ENCODE peak calls at places on chromosome 4, in ten cellular contexts. One of them, this sample, is unnamed.

GRCh38 chr4:102427599-102427998 is 73.6 kb upstream of the NFKB1 start:
- DNase-seq in cardiac fibroblast: no peak
- DNase-seq in epithelial cell of esophagus: no peak
- DNase-seq in globus pallidus: no peak
- DNase-seq in T47D: no peak
- DNase-seq in ecto neural progenitor cell: no peak
- DNase-seq in astrocyte of the spinal cord: no peak
- DNase-seq in fibroblast of the conjunctiva: no peak
- DNase-seq in esophagus squamous epithelium: no peak
- DNase-seq in AML-193: no peak
- DNase-seq in this sample: no peak

GRCh38 chr4:147732516-147733193 is 767 bp downstream of the ARHGAP10 start:
- DNase-seq in cardiac fibroblast: peak; percentile 42
- DNase-seq in epithelial cell of esophagus: peak; percentile 34
- DNase-seq in globus pallidus: no peak
- DNase-seq in T47D: peak; percentile 46
- DNase-seq in ecto neural progenitor cell: peak; percentile 72
- DNase-seq in astrocyte of the spinal cord: peak; percentile 47
- DNase-seq in fibroblast of the conjunctiva: no peak
- DNase-seq in esophagus squamous epithelium: no peak
- DNase-seq in AML-193: no peak
- DNase-seq in this sample: peak; percentile 45

GRCh38 chr4:173415885-173416658 is 17.2 kb upstream of the SCRG1 start:
- DNase-seq in cardiac fibroblast: peak; percentile 30
- DNase-seq in epithelial cell of esophagus: no peak
- DNase-seq in globus pallidus: peak; percentile 45
- DNase-seq in T47D: peak; percentile 45
- DNase-seq in ecto neural progenitor cell: no peak
- DNase-seq in astrocyte of the spinal cord: no peak
- DNase-seq in fibroblast of the conjunctiva: no peak
- DNase-seq in esophagus squamous epithelium: peak; percentile 5
- DNase-seq in AML-193: peak; percentile 96
- DNase-seq in this sample: peak; percentile 28

GRCh38 chr4:100797356-100797755 is 279.5 kb upstream of the EMCN start:
- DNase-seq in cardiac fibroblast: no peak
- DNase-seq in epithelial cell of esophagus: no peak
- DNase-seq in globus pallidus: no peak
- DNase-seq in T47D: no peak
- DNase-seq in ecto neural progenitor cell: no peak
- DNase-seq in astrocyte of the spinal cord: no peak
- DNase-seq in fibroblast of the conjunctiva: no peak
- DNase-seq in esophagus squamous epithelium: no peak
- DNase-seq in AML-193: no peak
- DNase-seq in this sample: no peak

GRCh38 chr4:145679991-145680455 is at the start of gene C4orf51:
- DNase-seq in cardiac fibroblast: peak; percentile 63
- DNase-seq in epithelial cell of esophagus: peak; percentile 59
- DNase-seq in globus pallidus: no peak
- DNase-seq in T47D: no peak
- DNase-seq in ecto neural progenitor cell: no peak
- DNase-seq in astrocyte of the spinal cord: peak; percentile 73
- DNase-seq in fibroblast of the conjunctiva: peak; percentile 57
- DNase-seq in esophagus squamous epithelium: no peak
- DNase-seq in AML-193: no peak
- DNase-seq in this sample: peak; percentile 3

GRCh38 chr4:5888222-5888701 is 4.6 kb downstream of the CRMP1 start:
- DNase-seq in cardiac fibroblast: no peak
- DNase-seq in epithelial cell of esophagus: no peak
- DNase-seq in globus pallidus: no peak
- DNase-seq in T47D: no peak
- DNase-seq in ecto neural progenitor cell: peak; percentile 85
- DNase-seq in astrocyte of the spinal cord: no peak
- DNase-seq in fibroblast of the conjunctiva: no peak
- DNase-seq in esophagus squamous epithelium: no peak
- DNase-seq in AML-193: no peak
- DNase-seq in this sample: no peak

GRCh38 chr4:147336252-147336651 is 144.6 kb upstream of the EDNRA start:
- DNase-seq in cardiac fibroblast: peak; percentile 63
- DNase-seq in epithelial cell of esophagus: peak; percentile 41
- DNase-seq in globus pallidus: no peak
- DNase-seq in T47D: no peak
- DNase-seq in ecto neural progenitor cell: no peak
- DNase-seq in astrocyte of the spinal cord: no peak
- DNase-seq in fibroblast of the conjunctiva: no peak
- DNase-seq in esophagus squamous epithelium: no peak
- DNase-seq in AML-193: no peak
- DNase-seq in this sample: no peak

GRCh38 chr4:180993179-180993841 is 1249.9 kb upstream of the TENM3 start:
- DNase-seq in cardiac fibroblast: no peak
- DNase-seq in epithelial cell of esophagus: peak; percentile 5
- DNase-seq in globus pallidus: no peak
- DNase-seq in T47D: no peak
- DNase-seq in ecto neural progenitor cell: no peak
- DNase-seq in astrocyte of the spinal cord: no peak
- DNase-seq in fibroblast of the conjunctiva: no peak
- DNase-seq in esophagus squamous epithelium: no peak
- DNase-seq in AML-193: no peak
- DNase-seq in this sample: no peak

GRCh38 chr4:99321241-99322191 is at the start of gene ADH1B:
- DNase-seq in cardiac fibroblast: no peak
- DNase-seq in epithelial cell of esophagus: peak; percentile 0
- DNase-seq in globus pallidus: no peak
- DNase-seq in T47D: no peak
- DNase-seq in ecto neural progenitor cell: no peak
- DNase-seq in astrocyte of the spinal cord: no peak
- DNase-seq in fibroblast of the conjunctiva: peak; percentile 56
- DNase-seq in esophagus squamous epithelium: no peak
- DNase-seq in AML-193: no peak
- DNase-seq in this sample: no peak

GRCh38 chr4:628346-628745 is 3.0 kb downstream of the PDE6B start:
- DNase-seq in cardiac fibroblast: no peak
- DNase-seq in epithelial cell of esophagus: no peak
- DNase-seq in globus pallidus: no peak
- DNase-seq in T47D: no peak
- DNase-seq in ecto neural progenitor cell: peak; percentile 44
- DNase-seq in astrocyte of the spinal cord: no peak
- DNase-seq in fibroblast of the conjunctiva: no peak
- DNase-seq in esophagus squamous epithelium: no peak
- DNase-seq in AML-193: no peak
- DNase-seq in this sample: no peak

GRCh38 chr4:23630110-23630509 is 259.7 kb downstream of the PPARGC1A start:
- DNase-seq in cardiac fibroblast: no peak
- DNase-seq in epithelial cell of esophagus: no peak
- DNase-seq in globus pallidus: no peak
- DNase-seq in T47D: no peak
- DNase-seq in ecto neural progenitor cell: no peak
- DNase-seq in astrocyte of the spinal cord: no peak
- DNase-seq in fibroblast of the conjunctiva: no peak
- DNase-seq in esophagus squamous epithelium: no peak
- DNase-seq in AML-193: no peak
- DNase-seq in this sample: no peak